ENCODE peak calls at places on chromosome 17, in five cellular contexts. One of them, this sample, is unnamed. For H3K27me3, the result is how much of the 10 kb centered on the place peaks cover.

GRCh38 chr17:58335779-58336455 is 7.3 kb upstream of the TSPOAP1 start:
- DNase-seq in CD8-positive, alpha-beta T cell: peak
- DNase-seq in astrocyte: no peak
- DNase-seq in MM.1S: peak
- DNase-seq in right lobe of liver: peak
- DNase-seq in this sample: peak

GRCh38 chr17:20896153-20896649 is 146.6 kb downstream of the USP22 start:
- DNase-seq in MM.1S: no peak
- DNase-seq in right lobe of liver: no peak
- DNase-seq in astrocyte: no peak
- DNase-seq in CD8-positive, alpha-beta T cell: no peak
- DNase-seq in this sample: no peak

GRCh38 chr17:67891481-67892119 is 66.3 kb downstream of the BPTF start:
- DNase-seq in CD8-positive, alpha-beta T cell: no peak
- DNase-seq in astrocyte: peak
- DNase-seq in MM.1S: no peak
- DNase-seq in right lobe of liver: no peak
- DNase-seq in this sample: peak

GRCh38 chr17:49845210-49845782 is 2.6 kb downstream of the TAC4 start:
- DNase-seq in CD8-positive, alpha-beta T cell: no peak
- DNase-seq in astrocyte: no peak
- DNase-seq in right lobe of liver: no peak
- DNase-seq in MM.1S: no peak
- DNase-seq in this sample: no peak

GRCh38 chr17:12301551-12301950 is 280.9 kb downstream of the MAP2K4 start:
- DNase-seq in CD8-positive, alpha-beta T cell: no peak
- DNase-seq in right lobe of liver: no peak
- DNase-seq in MM.1S: no peak
- DNase-seq in astrocyte: no peak
- DNase-seq in this sample: no peak

GRCh38 chr17:3556239-3556904 is 1.2 kb downstream of the TRPV3 start:
- DNase-seq in astrocyte: no peak
- DNase-seq in MM.1S: no peak
- DNase-seq in CD8-positive, alpha-beta T cell: no peak
- DNase-seq in right lobe of liver: no peak
- DNase-seq in this sample: no peak

GRCh38 chr17:5122586-5123342 is 6.9 kb downstream of the USP6 start:
- DNase-seq in CD8-positive, alpha-beta T cell: no peak
- DNase-seq in astrocyte: no peak
- DNase-seq in right lobe of liver: no peak
- DNase-seq in MM.1S: no peak
- DNase-seq in this sample: peak

GRCh38 chr17:73203788-73204479 is 11.1 kb downstream of the COG1 start:
- DNase-seq in MM.1S: no peak
- DNase-seq in CD8-positive, alpha-beta T cell: peak
- DNase-seq in right lobe of liver: no peak
- DNase-seq in astrocyte: no peak
- DNase-seq in this sample: no peak

GRCh38 chr17:82496529-82497434 is 22.8 kb upstream of the FOXK2 start:
- DNase-seq in CD8-positive, alpha-beta T cell: peak
- DNase-seq in astrocyte: peak
- DNase-seq in MM.1S: peak
- DNase-seq in right lobe of liver: peak
- DNase-seq in this sample: peak

GRCh38 chr17:46072998-46073397 is 73.9 kb downstream of the STH start:
- DNase-seq in astrocyte: peak
- DNase-seq in CD8-positive, alpha-beta T cell: no peak
- DNase-seq in MM.1S: no peak
- DNase-seq in right lobe of liver: no peak
- DNase-seq in this sample: no peak

GRCh38 chr17:44556854-44557606 is at the start of gene FZD2:
- DNase-seq in CD8-positive, alpha-beta T cell: peak
- DNase-seq in MM.1S: peak
- DNase-seq in right lobe of liver: no peak
- DNase-seq in astrocyte: peak
- DNase-seq in this sample: peak

GRCh38 chr17:57956311-57957119 is 1.3 kb upstream of the CUEDC1 start:
- DNase-seq in CD8-positive, alpha-beta T cell: no peak
- DNase-seq in right lobe of liver: no peak
- DNase-seq in astrocyte: no peak
- DNase-seq in MM.1S: peak
- DNase-seq in this sample: no peak

GRCh38 chr17:77963441-77963840 is 4.9 kb downstream of the TNRC6C start:
- DNase-seq in MM.1S: no peak
- DNase-seq in astrocyte: peak
- DNase-seq in right lobe of liver: no peak
- DNase-seq in CD8-positive, alpha-beta T cell: peak
- DNase-seq in this sample: no peak

DNA sequence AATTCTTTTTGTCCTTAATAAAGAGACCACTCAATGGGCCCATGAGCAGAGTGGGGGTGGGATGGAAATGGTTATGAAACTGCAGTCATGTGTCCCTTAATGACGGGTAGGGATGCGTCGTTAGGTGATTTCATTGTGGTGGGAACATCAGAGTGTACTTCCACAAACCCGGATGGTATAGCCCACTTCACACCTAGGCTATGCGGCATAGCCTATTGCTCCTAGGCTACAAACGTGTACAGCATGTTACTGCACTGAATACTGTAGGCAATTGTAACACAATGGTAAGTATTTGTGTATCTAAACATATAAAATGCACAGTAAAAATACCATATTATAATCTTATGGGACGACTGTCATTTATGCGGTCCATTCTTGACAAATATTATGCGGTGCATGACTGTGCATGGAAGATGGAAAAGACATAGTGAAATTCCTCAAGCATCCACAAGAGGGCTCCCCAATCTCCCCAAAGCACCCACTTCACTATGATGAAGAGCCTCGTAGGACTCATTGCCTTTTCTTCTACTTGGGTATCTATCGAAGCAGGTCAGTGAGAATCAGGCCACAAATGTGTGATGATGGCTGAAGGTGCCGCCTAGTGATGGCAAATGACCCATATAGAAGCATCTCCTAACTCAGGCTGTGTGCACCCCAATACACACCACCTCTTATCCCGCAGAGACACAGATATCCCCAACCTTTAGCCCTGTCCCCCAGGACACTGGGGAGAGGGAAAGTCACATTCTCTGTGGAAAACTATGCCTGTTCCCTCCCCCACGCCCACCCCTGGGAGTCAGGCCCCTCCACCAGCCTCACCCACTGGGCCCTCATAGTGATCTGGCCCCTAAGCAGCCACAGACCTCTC is 43.5 kb downstream of the TBX21 start:
- DNase-seq in right lobe of liver: no peak
- DNase-seq in astrocyte: peak
- DNase-seq in MM.1S: peak
- DNase-seq in CD8-positive, alpha-beta T cell: peak
- DNase-seq in this sample: no peak
- H3K27me3 ChIP-seq in right lobe of liver: under half
- H3K27me3 ChIP-seq in astrocyte: under half
- H3K27me3 ChIP-seq in MM.1S: half or more
- H3K27me3 ChIP-seq in CD8-positive, alpha-beta T cell: under half
- H3K27me3 ChIP-seq in this sample: under half

GRCh38 chr17:29562615-29563014 is 4.2 kb downstream of the ABHD15 start:
- DNase-seq in CD8-positive, alpha-beta T cell: no peak
- DNase-seq in MM.1S: no peak
- DNase-seq in right lobe of liver: no peak
- DNase-seq in astrocyte: no peak
- DNase-seq in this sample: no peak
- H3K4me3 ChIP-seq in CD8-positive, alpha-beta T cell: no peak
- H3K4me3 ChIP-seq in MM.1S: no peak
- H3K4me3 ChIP-seq in right lobe of liver: no peak
- H3K4me3 ChIP-seq in astrocyte: no peak
- H3K4me3 ChIP-seq in this sample: no peak

GRCh38 chr17:42782402-42783061 is 2.1 kb downstream of the WNK4 start:
- DNase-seq in MM.1S: no peak
- DNase-seq in CD8-positive, alpha-beta T cell: no peak
- DNase-seq in astrocyte: no peak
- DNase-seq in right lobe of liver: no peak
- DNase-seq in this sample: no peak

GRCh38 chr17:42783778-42784138 is 3.3 kb downstream of the WNK4 start:
- DNase-seq in right lobe of liver: no peak
- DNase-seq in CD8-positive, alpha-beta T cell: no peak
- DNase-seq in astrocyte: no peak
- DNase-seq in MM.1S: no peak
- DNase-seq in this sample: no peak

GRCh38 chr17:42784361-42784760 is 4.0 kb downstream of the WNK4 start:
- DNase-seq in CD8-positive, alpha-beta T cell: no peak
- DNase-seq in right lobe of liver: no peak
- DNase-seq in MM.1S: no peak
- DNase-seq in astrocyte: no peak
- DNase-seq in this sample: no peak

GRCh38 chr17:42781639-42782401 is 1.4 kb downstream of the WNK4 start:
- DNase-seq in right lobe of liver: no peak
- DNase-seq in MM.1S: no peak
- DNase-seq in CD8-positive, alpha-beta T cell: no peak
- DNase-seq in astrocyte: no peak
- DNase-seq in this sample: no peak

DNA sequence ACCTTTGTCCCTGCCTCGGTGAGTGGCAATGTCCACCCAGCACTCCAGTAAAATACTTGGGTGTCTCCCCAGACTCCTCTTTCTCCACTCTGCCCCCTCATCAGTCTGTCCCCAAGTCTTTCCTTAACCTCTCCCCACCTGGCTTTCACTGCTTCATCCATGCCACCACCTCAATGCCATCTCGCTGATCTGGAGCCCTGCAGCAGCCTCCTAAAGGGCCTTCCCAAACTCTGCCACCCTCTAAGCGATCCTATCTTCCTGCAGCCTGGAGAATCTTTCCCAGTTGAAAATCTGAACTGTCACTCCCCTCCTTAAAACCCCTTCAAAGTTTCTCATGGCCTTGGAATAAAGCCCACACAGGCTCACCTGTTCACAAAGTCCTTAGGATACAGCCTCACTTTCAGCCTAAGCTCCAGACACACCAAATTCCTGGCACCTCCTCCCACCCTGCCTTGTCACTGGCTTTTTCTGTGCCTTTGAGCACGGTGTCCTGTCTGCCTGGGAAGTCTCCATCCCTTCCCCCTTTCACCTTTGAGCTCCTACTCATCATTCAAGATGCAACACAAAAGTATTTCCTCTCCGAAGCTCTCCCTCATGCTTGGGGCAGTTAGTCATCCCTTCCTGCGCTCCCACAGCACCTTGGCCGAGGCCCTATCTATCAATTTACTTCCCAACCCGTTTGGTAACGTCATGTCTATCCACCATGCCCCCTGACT is 2.8 kb downstream of the WNK4 start:
- DNase-seq in CD8-positive, alpha-beta T cell: no peak
- DNase-seq in astrocyte: peak
- DNase-seq in MM.1S: no peak
- DNase-seq in right lobe of liver: no peak
- DNase-seq in this sample: no peak
- H3K27me3 ChIP-seq in CD8-positive, alpha-beta T cell: half or more
- H3K27me3 ChIP-seq in astrocyte: under half
- H3K27me3 ChIP-seq in MM.1S: half or more
- H3K27me3 ChIP-seq in right lobe of liver: under half
- H3K27me3 ChIP-seq in this sample: under half

GRCh38 chr17:56597495-56597990 is 4.0 kb downstream of the NOG start:
- DNase-seq in astrocyte: no peak
- DNase-seq in right lobe of liver: no peak
- DNase-seq in CD8-positive, alpha-beta T cell: no peak
- DNase-seq in MM.1S: no peak
- DNase-seq in this sample: peak
- H3K4me3 ChIP-seq in astrocyte: peak
- H3K4me3 ChIP-seq in right lobe of liver: no peak
- H3K4me3 ChIP-seq in CD8-positive, alpha-beta T cell: peak
- H3K4me3 ChIP-seq in MM.1S: peak
- H3K4me3 ChIP-seq in this sample: peak

GRCh38 chr17:48751733-48752398 is 23.3 kb upstream of the HOXB13 start:
- DNase-seq in astrocyte: no peak
- DNase-seq in right lobe of liver: no peak
- DNase-seq in MM.1S: no peak
- DNase-seq in CD8-positive, alpha-beta T cell: no peak
- DNase-seq in this sample: no peak
- H3K27me3 ChIP-seq in astrocyte: half or more
- H3K27me3 ChIP-seq in right lobe of liver: under half
- H3K27me3 ChIP-seq in MM.1S: half or more
- H3K27me3 ChIP-seq in CD8-positive, alpha-beta T cell: half or more
- H3K27me3 ChIP-seq in this sample: under half

This sample was measured in MG63.